ENCODE peak calls at places on chromosome 19, in five cellular contexts. X, F, O, H and Z are unnamed samples.

GRCh38 chr19:10228925-10229324 is 2.2 kb downstream of the S1PR2 start:
- DNase-seq in O (peak), F (peak), X (peak), H (peak), Z (no peak)

GRCh38 chr19:7867092-7867844 is 6.9 kb downstream of the PRR36 start:
- DNase-seq in F (no peak), H (no peak), X (no peak), O (no peak), Z (no peak)

GRCh38 chr19:5093297-5093858 is 124.5 kb downstream of the KDM4B start:
- DNase-seq in H (peak), O (no peak), F (no peak), X (no peak), Z (no peak)

GRCh38 chr19:11324748-11325389 is 14.6 kb downstream of the RAB3D start:
- DNase-seq in F (no peak), O (no peak), H (no peak), X (no peak), Z (no peak)

GRCh38 chr19:51339313-51339686 is 2.6 kb downstream of the VSIG10L start:
- DNase-seq in H (no peak), F (no peak), X (peak), O (no peak), Z (no peak)

GRCh38 chr19:1264801-1265610 is 4.1 kb upstream of the CIRBP start:
- DNase-seq in H (peak), F (peak), O (peak), X (peak), Z (no peak)

GRCh38 chr19:3981736-3982681 is 3.3 kb downstream of the EEF2 start:
- DNase-seq in X (no peak), F (no peak), O (no peak), H (no peak), Z (no peak)

GRCh38 chr19:807627-808175 is 10.4 kb downstream of the PTBP1 start:
- DNase-seq in F (no peak), X (no peak), H (no peak), O (no peak), Z (no peak)

GRCh38 chr19:33052352-33052972 is 12.2 kb downstream of the RHPN2 start:
- DNase-seq in O (peak), H (no peak), F (no peak), X (no peak), Z (no peak)

GRCh38 chr19:49216076-49216475 is 58.5 kb downstream of the TRPM4 start:
- DNase-seq in O (no peak), F (no peak), X (no peak), H (no peak), Z (no peak)

GRCh38 chr19:47786566-47786965 is 8.1 kb downstream of the SELENOW start:
- DNase-seq in X (no peak), H (no peak), F (no peak), O (no peak), Z (no peak)

GRCh38 chr19:18322318-18322758 is 538 bp downstream of the LSM4 start:
- DNase-seq in F (peak), O (peak), X (peak), H (peak), Z (no peak)

GRCh38 chr19:3665681-3666544 is 34.4 kb downstream of the PIP5K1C start:
- DNase-seq in X (peak), H (peak), O (peak), F (peak), Z (peak)

GRCh38 chr19:51372649-51373504 is at the start of gene NKG7:
- DNase-seq in H (peak), O (no peak), F (no peak), X (no peak), Z (no peak)

GRCh38 chr19:16327911-16328823 is 3.5 kb downstream of the KLF2 start:
- DNase-seq in O (no peak), H (peak), F (peak), X (no peak), Z (no peak)

GRCh38 chr19:45578861-45579260 is 5.7 kb downstream of the OPA3 start:
- DNase-seq in X (no peak), H (no peak), F (no peak), O (no peak), Z (no peak)

GRCh38 chr19:2888739-2889224 is 11.9 kb upstream of the ZNF57 start:
- DNase-seq in X (no peak), O (no peak), H (no peak), F (no peak), Z (no peak)

GRCh38 chr19:18439910-18440237 is 1.9 kb upstream of the ISYNA1 start:
- DNase-seq in H (no peak), X (no peak), O (no peak), F (no peak), Z (no peak)

GRCh38 chr19:33256266-33256665 is 30.6 kb upstream of the SLC7A10 start:
- DNase-seq in X (no peak), F (no peak), H (no peak), O (no peak), Z (no peak)

GRCh38 chr19:5612891-5613290 is 9.7 kb downstream of the SAFB2 start:
- DNase-seq in F (no peak), X (no peak), O (no peak), H (no peak), Z (no peak)

GRCh38 chr19:3506384-3507340 is 551 bp downstream of the FZR1 start:
- DNase-seq in H (peak), F (peak), X (no peak), O (no peak), Z (no peak)

GRCh38 chr19:57280913-57281425 is 684 bp downstream of the ZNF460 start:
- DNase-seq in H (peak), F (no peak), X (peak), O (no peak), Z (no peak)

GRCh38 chr19:52191951-52192350 is 2.1 kb downstream of the PPP2R1A start:
- DNase-seq in O (no peak), F (no peak), X (no peak), H (peak), Z (no peak)

GRCh38 chr19:2315818-2316353 is 7.9 kb upstream of the LINGO3 start:
- DNase-seq in X (no peak), O (peak), H (peak), F (peak), Z (no peak)

GRCh38 chr19:8578642-8579265 is 1.5 kb upstream of the MYO1F start:
- DNase-seq in O (peak), H (peak), F (peak), X (peak), Z (peak)

GRCh38 chr19:51359294-51359693 is 6.9 kb downstream of the ETFB start:
- DNase-seq in H (no peak), O (no peak), F (no peak), X (no peak), Z (no peak)

GRCh38 chr19:18278521-18279265 is 2.7 kb downstream of the JUND start:
- DNase-seq in O (no peak), F (peak), H (peak), X (no peak), Z (no peak)

GRCh38 chr19:32928806-32929205 is 43.0 kb downstream of the CEP89 start:
- DNase-seq in H (no peak), O (peak), F (no peak), X (peak), Z (no peak)

GRCh38 chr19:6126335-6126974 is 9.0 kb upstream of the ACSBG2 start:
- DNase-seq in O (peak), X (peak), H (peak), F (peak), Z (no peak)

GRCh38 chr19:46218160-46218559 is 11.4 kb upstream of the IGFL1 start:
- DNase-seq in O (peak), H (peak), X (no peak), F (peak), Z (peak)

GRCh38 chr19:45824531-45825262 is 9.6 kb upstream of the RSPH6A start:
- DNase-seq in O (no peak), F (no peak), H (no peak), X (no peak), Z (no peak)

GRCh38 chr19:7658219-7658686 is 10.6 kb upstream of the RETN start:
- DNase-seq in H (no peak), O (no peak), X (no peak), F (no peak), Z (no peak)

GRCh38 chr19:11814707-11815050 is 606 bp downstream of the ZNF440 start:
- DNase-seq in H (peak), X (no peak), O (no peak), F (peak), Z (no peak)

GRCh38 chr19:53903055-53903680 is 5.9 kb upstream of the CACNG7 start:
- DNase-seq in F (peak), H (peak), X (no peak), O (peak), Z (peak)

GRCh38 chr19:17475541-17476115 is 5.3 kb downstream of the SLC27A1 start:
- DNase-seq in X (no peak), O (peak), H (no peak), F (no peak), Z (no peak)

GRCh38 chr19:17834350-17835181 is 13.2 kb downstream of the JAK3 start:
- DNase-seq in X (no peak), O (no peak), F (no peak), H (peak), Z (no peak)

GRCh38 chr19:34432797-34433196 is 4.6 kb downstream of the UBA2 start:
- DNase-seq in H (no peak), X (no peak), O (no peak), F (peak), Z (no peak)

GRCh38 chr19:1904385-1905070 is 671 bp upstream of the ADAT3 start:
- DNase-seq in H (peak), X (no peak), F (no peak), O (no peak), Z (peak)

DNA sequence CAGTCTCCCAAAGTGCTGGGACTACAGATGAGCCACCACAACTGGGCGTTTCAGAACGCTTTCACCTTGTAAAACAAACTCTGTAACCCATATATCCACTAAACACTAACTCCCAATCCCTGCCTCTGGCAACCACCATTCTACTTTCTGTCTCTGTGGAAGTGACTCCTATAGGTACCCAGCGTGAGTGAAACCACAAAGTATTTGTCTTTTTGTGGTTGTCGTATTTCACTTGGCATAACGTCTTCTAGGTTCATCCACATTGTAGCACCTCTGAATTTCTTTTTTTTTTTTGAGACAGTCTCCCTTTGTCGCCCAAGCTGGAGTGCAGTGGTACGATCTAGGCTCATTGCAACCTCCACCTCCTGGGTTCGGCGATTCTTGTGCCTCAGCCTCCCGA is 44.8 kb downstream of the BRD4 start:
- DNase-seq in F (no peak), H (no peak), O (no peak), X (no peak), Z (no peak)
- TF ChIP-seq POLR2A in F (no peak), H (no peak), O (no peak), X (no peak), Z (no peak)

GRCh38 chr19:55015126-55015525 is 22.9 kb downstream of the GP6 start:
- DNase-seq in O (no peak), X (no peak), H (no peak), F (no peak), Z (no peak)
- TF ChIP-seq JUN in O (no peak), X (no peak), H (no peak), F (no peak), Z (no peak)

DNA sequence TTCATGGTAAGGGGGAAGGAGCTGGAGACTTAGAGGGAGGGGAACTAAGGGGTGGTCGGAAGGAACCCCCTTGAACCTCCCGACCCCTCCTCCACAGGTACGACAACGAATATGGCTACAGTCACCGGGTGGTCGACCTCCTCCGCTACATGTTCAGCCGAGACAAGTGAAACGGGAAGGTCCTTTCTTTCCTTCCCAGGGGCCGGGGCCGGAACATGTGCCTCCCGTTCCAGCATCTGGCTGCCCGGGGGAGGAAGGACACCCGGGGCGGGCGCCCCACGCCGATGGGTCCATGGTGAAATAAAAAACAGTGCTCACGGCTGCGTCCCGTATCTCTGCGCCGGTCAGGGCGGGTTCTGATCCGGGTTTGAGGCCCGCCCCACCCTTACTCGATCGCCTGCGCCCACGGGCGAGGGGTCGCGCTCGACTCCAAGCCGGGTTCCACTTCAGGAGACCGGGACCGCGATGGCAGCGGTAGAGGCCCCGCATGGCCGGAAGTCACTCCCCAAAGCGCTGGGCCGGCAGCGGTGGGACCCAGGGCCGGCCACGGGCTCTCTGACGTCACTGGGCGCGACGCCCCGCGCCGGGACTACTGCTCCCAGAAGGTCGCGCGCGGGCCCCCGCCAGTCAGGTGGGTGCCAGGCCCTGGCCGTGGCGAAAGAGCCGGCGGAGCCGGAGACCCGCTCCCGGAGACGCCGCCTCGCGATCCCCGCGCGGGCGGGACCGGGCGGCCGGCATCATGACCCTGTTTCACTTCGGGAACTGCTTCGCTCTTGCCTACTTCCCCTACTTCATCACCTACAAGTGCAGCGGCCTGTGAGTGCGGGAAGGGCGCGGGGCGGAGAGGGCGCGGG is at the start of gene TMEM147:
- DNase-seq in X (peak), H (peak), F (peak), O (peak), Z (peak)
- TF ChIP-seq POLR2A in X (peak), H (peak), F (peak), O (peak), Z (peak)

GRCh38 chr19:39540333-39540673 is 342 bp upstream of the EID2 start:
- DNase-seq in X (no peak), F (no peak), O (no peak), H (no peak), Z (no peak)
- TF ChIP-seq JUN in X (no peak), F (no peak), O (no peak), H (no peak), Z (no peak)

GRCh38 chr19:55622242-55622969 is 2.0 kb downstream of the ZNF784 start:
- DNase-seq in O (no peak), F (no peak), H (no peak), X (no peak), Z (no peak)

GRCh38 chr19:55620410-55620809 is 4.0 kb downstream of the ZNF784 start:
- DNase-seq in X (no peak), H (no peak), F (no peak), O (no peak), Z (no peak)

GRCh38 chr19:55621673-55622231 is 2.6 kb downstream of the ZNF784 start:
- DNase-seq in H (no peak), F (no peak), X (no peak), O (no peak), Z (no peak)

GRCh38 chr19:55619264-55619663 is 5.1 kb downstream of the ZNF784 start:
- DNase-seq in H (no peak), F (no peak), X (no peak), O (no peak), Z (no peak)

DNA sequence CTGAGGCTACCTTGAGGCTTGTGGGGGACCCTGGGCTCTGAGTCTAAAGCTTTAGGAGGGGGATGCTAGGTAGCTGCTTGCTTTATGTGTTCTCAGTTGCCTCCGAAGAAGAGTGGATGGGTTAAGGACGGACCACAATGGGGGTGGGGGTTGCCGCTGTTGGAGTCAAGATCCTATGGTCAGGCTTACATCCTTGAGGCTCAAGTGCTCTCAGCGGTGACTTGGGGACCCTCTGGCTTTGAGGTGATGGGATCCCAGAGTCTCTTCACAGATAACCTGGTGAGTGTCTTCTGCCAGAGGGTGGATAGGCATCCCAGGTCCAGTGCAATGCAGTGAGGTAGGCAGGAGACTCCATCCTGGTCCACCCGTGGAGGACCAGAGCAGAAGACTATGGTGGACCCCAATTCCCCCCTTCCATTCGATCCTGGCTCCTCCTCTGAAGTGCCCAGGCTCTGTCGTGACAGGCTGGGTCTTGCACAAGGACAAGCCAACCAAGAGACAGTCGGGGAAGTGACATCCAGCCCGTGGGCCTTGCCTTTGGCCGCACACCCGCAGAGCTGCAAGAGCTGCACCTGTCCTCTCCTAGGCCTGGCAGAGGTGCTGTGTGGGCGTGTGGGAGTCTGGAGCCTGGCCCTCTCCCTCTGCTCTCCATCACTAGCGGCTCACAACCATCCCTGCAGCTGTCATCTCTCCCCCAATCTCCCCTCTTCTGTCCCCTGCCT is 3.3 kb downstream of the ZNF784 start:
- DNase-seq in X (no peak), H (no peak), O (no peak), F (no peak), Z (no peak)
- TF ChIP-seq POLR2A in X (no peak), H (no peak), O (peak), F (no peak), Z (no peak)